ENCODE peak calls at places on chromosomes 11 and 22, in six cellular contexts. Q, E, B, K, V and D are unnamed samples.

GRCh38 chr11:95262994-95263764 is 32.2 kb upstream of the SESN3 start:
- DNase-seq in E (no peak), V (no peak), Q (no peak), K (no peak), B (no peak), D (no peak)

GRCh38 chr11:104130161-104130560 is 33.8 kb downstream of the PDGFD start:
- DNase-seq in K (no peak), E (no peak), V (no peak), Q (no peak), B (no peak), D (no peak)

GRCh38 chr11:46877580-46877979 is 31.5 kb upstream of the CKAP5 start:
- DNase-seq in V (no peak), B (no peak), Q (no peak), K (no peak), E (no peak), D (no peak)

GRCh38 chr11:21511835-21512440 is 680.9 kb upstream of the ANO5 start:
- DNase-seq in V (peak; percentile 80), B (peak; percentile 21), Q (no peak), K (peak; percentile 23), E (peak; percentile 72), D (no peak)

GRCh38 chr11:36532908-36533601 is 23.0 kb upstream of the TRAF6 start:
- DNase-seq in B (no peak), Q (no peak), E (no peak), V (no peak), K (no peak), D (no peak)

GRCh38 chr11:92886243-92886905 is 83.1 kb upstream of the MTNR1B start:
- DNase-seq in V (peak; percentile 72), B (peak; percentile 38), E (peak; percentile 65), K (no peak), Q (no peak), D (no peak)

GRCh38 chr11:106461839-106462545 is 384.5 kb downstream of the AASDHPPT start:
- DNase-seq in Q (no peak), B (no peak), K (no peak), V (no peak), E (no peak), D (no peak)

GRCh38 chr11:66637557-66638176 is 836 bp upstream of the RBM4 start:
- DNase-seq in K (no peak), V (no peak), B (no peak), E (no peak), Q (no peak), D (no peak)

GRCh38 chr11:34624069-34624468 is 3.2 kb downstream of the EHF start:
- DNase-seq in V (no peak), E (peak; percentile 74), Q (peak; percentile 20), K (no peak), B (no peak), D (peak; percentile 28)

GRCh38 chr11:124586247-124586860 is 16.6 kb downstream of the OR8A1 start:
- DNase-seq in Q (peak; percentile 13), E (peak; percentile 53), B (peak; percentile 2), V (peak; percentile 64), K (peak; percentile 50), D (peak; percentile 39)

GRCh38 chr11:134656861-134657540 is 245.0 kb upstream of the B3GAT1 start:
- DNase-seq in B (no peak), Q (no peak), K (no peak), V (no peak), E (no peak), D (peak; percentile 17)

GRCh38 chr11:79198203-79198897 is 242.5 kb downstream of the TENM4 start:
- DNase-seq in Q (no peak), V (no peak), E (no peak), K (no peak), B (no peak), D (no peak)

GRCh38 chr11:28697920-28698827 is 590.0 kb downstream of the METTL15 start:
- DNase-seq in B (peak; percentile 10), V (peak; percentile 45), K (peak; percentile 28), E (peak; percentile 34), Q (no peak), D (peak; percentile 24)

GRCh38 chr22:41532908-41533825 is 11.1 kb downstream of the POLR3H start:
- DNase-seq in Q (peak; percentile 53), V (peak; percentile 86), E (peak; percentile 63), B (peak; percentile 47), K (peak; percentile 81), D (peak; percentile 64)

GRCh38 chr11:34619062-34619516 is 1.8 kb upstream of the EHF start:
- DNase-seq in Q (no peak), V (no peak), B (no peak), E (no peak), K (no peak), D (no peak)

GRCh38 chr11:86182976-86183584 is 61.5 kb upstream of the EED start:
- DNase-seq in B (no peak), Q (peak; percentile 33), E (peak; percentile 97), K (no peak), V (no peak), D (peak; percentile 56)

GRCh38 chr11:73193251-73194033 is 24.6 kb upstream of the P2RY2 start:
- DNase-seq in K (no peak), E (no peak), V (no peak), B (no peak), Q (no peak), D (no peak)

GRCh38 chr11:134532176-134532920 is 120.3 kb upstream of the B3GAT1 start:
- DNase-seq in V (no peak), B (no peak), K (no peak), Q (no peak), E (no peak), D (peak; percentile 69)

GRCh38 chr11:27039873-27040272 is 742 bp upstream of the BBOX1 start:
- DNase-seq in K (no peak), E (no peak), V (no peak), B (no peak), Q (no peak), D (no peak)

GRCh38 chr11:88415495-88415894 is 78.0 kb upstream of the CTSC start:
- DNase-seq in V (no peak), K (no peak), Q (no peak), B (no peak), E (no peak), D (no peak)

GRCh38 chr11:76632492-76632891 is 38.1 kb downstream of the LRRC32 start:
- DNase-seq in V (no peak), B (no peak), K (no peak), E (peak; percentile 40), Q (no peak), D (no peak)

GRCh38 chr11:61637287-61637686 is 42.9 kb upstream of the DAGLA start:
- DNase-seq in V (no peak), K (no peak), E (peak; percentile 14), B (no peak), Q (no peak), D (no peak)

GRCh38 chr11:506238-506949 is 648 bp downstream of the RNH1 start:
- DNase-seq in K (peak; percentile 99), Q (peak; percentile 97), B (peak; percentile 96), V (peak; percentile 94), E (peak; percentile 98), D (peak; percentile 100)

GRCh38 chr11:8318536-8318935 is 54.9 kb upstream of the LMO1 start:
- DNase-seq in Q (no peak), V (peak; percentile 25), B (no peak), E (no peak), K (no peak), D (no peak)

GRCh38 chr11:74634537-74634936 is 42.2 kb downstream of the POLD3 start:
- DNase-seq in E (no peak), V (peak; percentile 18), B (peak; percentile 33), K (no peak), Q (no peak), D (no peak)

GRCh38 chr22:45834241-45834640 is 142.7 kb downstream of the WNT7B start:
- DNase-seq in E (no peak), B (no peak), V (no peak), Q (no peak), K (no peak), D (no peak)

GRCh38 chr22:41780714-41781507 is 19.6 kb upstream of the CCDC134 start:
- DNase-seq in V (no peak), B (no peak), Q (peak; percentile 95), E (peak; percentile 87), K (peak; percentile 56), D (peak; percentile 85)

DNA sequence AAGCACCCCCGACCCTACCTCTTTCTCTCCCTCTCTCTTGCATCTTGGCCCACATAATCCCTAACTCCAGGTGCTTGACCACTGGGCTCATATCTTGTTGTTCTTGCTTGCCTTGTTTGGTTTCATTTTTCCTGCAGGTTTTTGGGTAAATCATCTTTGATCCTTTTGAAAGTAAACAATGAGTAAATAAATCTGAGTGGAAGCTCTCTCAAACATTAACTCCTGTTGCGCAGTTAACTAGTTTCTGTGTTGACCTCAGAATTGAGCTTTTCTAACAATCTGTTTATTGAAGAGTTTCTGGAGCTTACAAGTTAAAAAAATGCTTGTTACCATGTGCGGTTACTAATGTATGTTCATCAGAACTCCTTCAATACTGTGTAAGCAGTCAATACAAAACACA is 38.8 kb upstream of the MICAL2 start:
- DNase-seq in V (no peak), E (no peak), B (no peak), K (no peak), Q (no peak), D (no peak)
- H3K4me1 ChIP-seq in V (no peaks in the 10 kb centered on the region), E (no peaks in the 10 kb centered on the region), B (peaks cover 89% of the 10 kb centered on the region), K (peaks cover 37% of the 10 kb centered on the region), Q (peaks cover 11% of the 10 kb centered on the region), D (peaks cover 14% of the 10 kb centered on the region)

DNA sequence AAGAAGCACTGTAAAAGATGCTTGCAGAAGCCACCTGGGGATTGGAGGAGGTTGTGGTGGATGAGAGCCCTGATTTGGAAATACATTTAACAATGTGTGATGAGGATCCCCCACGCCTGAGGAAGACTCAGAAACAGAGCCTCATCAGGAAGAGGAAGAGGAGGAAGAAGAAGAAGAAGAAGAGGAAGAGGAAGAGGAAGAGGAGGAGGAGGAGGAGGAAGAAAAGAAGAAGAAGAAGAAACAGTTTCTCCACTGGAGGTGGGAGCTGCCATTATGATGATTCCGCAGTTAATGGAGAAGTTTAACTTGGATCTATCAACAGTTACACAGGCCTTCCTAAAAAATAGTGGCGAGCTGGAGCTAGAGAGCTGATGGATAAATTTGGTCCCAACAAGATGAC is 50.1 kb downstream of the CECR2 start:
- DNase-seq in B (no peak), Q (no peak), K (no peak), V (no peak), E (no peak), D (no peak)
- H3K4me1 ChIP-seq in B (no peaks in the 10 kb centered on the region), Q (no peaks in the 10 kb centered on the region), K (peaks cover 27% of the 10 kb centered on the region), V (no peaks in the 10 kb centered on the region), E (no peaks in the 10 kb centered on the region), D (no peaks in the 10 kb centered on the region)

GRCh38 chr22:37747715-37748100 is 50.9 kb downstream of the TRIOBP start:
- DNase-seq in V (no peak), B (no peak), Q (no peak), E (no peak), K (no peak), D (no peak)
- H3K4me1 ChIP-seq in V (peaks cover 38% of the 10 kb centered on the region), B (peaks cover 76% of the 10 kb centered on the region), Q (peaks cover 22% of the 10 kb centered on the region), E (peaks cover 9% of the 10 kb centered on the region), K (peaks cover 48% of the 10 kb centered on the region), D (peaks cover 67% of the 10 kb centered on the region)

DNA sequence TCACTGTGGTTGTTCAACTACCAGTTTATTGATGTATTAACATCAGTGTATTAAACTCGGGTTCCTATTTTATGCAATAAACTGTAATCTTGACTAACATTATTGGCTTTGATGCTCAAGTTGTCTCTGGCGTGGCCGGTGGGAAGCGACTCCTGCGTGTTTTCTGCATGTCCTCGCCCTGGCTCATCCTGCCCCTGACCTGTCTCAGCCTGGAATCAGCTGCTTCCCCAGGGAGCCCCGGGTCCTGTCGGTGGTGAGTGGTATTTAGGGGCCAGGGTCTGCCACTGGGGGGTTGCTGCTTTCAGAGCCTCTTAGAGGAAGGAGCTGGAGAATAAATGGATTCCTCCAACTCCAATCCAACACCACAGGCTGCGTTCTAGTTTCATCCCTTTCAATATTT is 22.5 kb downstream of the IFITM10 start:
- DNase-seq in B (no peak), Q (no peak), K (no peak), E (no peak), V (no peak), D (no peak)
- H3K4me1 ChIP-seq in B (no peaks in the 10 kb centered on the region), Q (peaks cover 9% of the 10 kb centered on the region), K (no peaks in the 10 kb centered on the region), E (no peaks in the 10 kb centered on the region), V (no peaks in the 10 kb centered on the region), D (no peaks in the 10 kb centered on the region)